ENCODE peak calls at places on chromosomes 16 and 17, in nine cellular contexts. One of them, this sample, is unnamed.

GRCh38 chr16:67207857-67208524 is 9.1 kb downstream of the ELMO3 start:
- DNase-seq in cardiac muscle cell: no peak
- DNase-seq in mucosa of descending colon: no peak
- DNase-seq in hepatocyte: no peak
- DNase-seq in fibroblast of the aortic adventitia: no peak
- DNase-seq in epithelial cell of esophagus: peak; percentile 73
- DNase-seq in aorta: no peak
- DNase-seq in WERI-Rb-1: no peak
- DNase-seq in lower lobe of right lung: no peak
- DNase-seq in this sample: peak; percentile 84

GRCh38 chr16:85275533-85276249 is 163.4 kb upstream of the CIBAR2 start:
- DNase-seq in cardiac muscle cell: peak; percentile 69
- DNase-seq in hepatocyte: peak; percentile 84
- DNase-seq in WERI-Rb-1: peak; percentile 73
- DNase-seq in aorta: peak; percentile 93
- DNase-seq in epithelial cell of esophagus: peak; percentile 56
- DNase-seq in mucosa of descending colon: peak; percentile 73
- DNase-seq in lower lobe of right lung: peak; percentile 71
- DNase-seq in fibroblast of the aortic adventitia: peak; percentile 56
- DNase-seq in this sample: peak; percentile 76

GRCh38 chr16:8645141-8645521 is 23.6 kb downstream of the METTL22 start:
- DNase-seq in epithelial cell of esophagus: no peak
- DNase-seq in fibroblast of the aortic adventitia: no peak
- DNase-seq in hepatocyte: no peak
- DNase-seq in WERI-Rb-1: no peak
- DNase-seq in mucosa of descending colon: no peak
- DNase-seq in cardiac muscle cell: no peak
- DNase-seq in aorta: no peak
- DNase-seq in lower lobe of right lung: no peak
- DNase-seq in this sample: no peak

GRCh38 chr16:88747588-88748301 is 37.3 kb downstream of the PIEZO1 start:
- DNase-seq in cardiac muscle cell: peak; percentile 16
- DNase-seq in mucosa of descending colon: peak; percentile 81
- DNase-seq in fibroblast of the aortic adventitia: no peak
- DNase-seq in epithelial cell of esophagus: peak; percentile 69
- DNase-seq in WERI-Rb-1: peak; percentile 74
- DNase-seq in hepatocyte: no peak
- DNase-seq in aorta: no peak
- DNase-seq in lower lobe of right lung: no peak
- DNase-seq in this sample: no peak

GRCh38 chr17:38800237-38800760 is 943 bp upstream of the PIP4K2B start:
- DNase-seq in cardiac muscle cell: no peak
- DNase-seq in fibroblast of the aortic adventitia: no peak
- DNase-seq in hepatocyte: no peak
- DNase-seq in mucosa of descending colon: no peak
- DNase-seq in epithelial cell of esophagus: no peak
- DNase-seq in lower lobe of right lung: no peak
- DNase-seq in WERI-Rb-1: no peak
- DNase-seq in aorta: no peak
- DNase-seq in this sample: no peak

GRCh38 chr17:21176996-21177395 is 37.0 kb downstream of the TMEM11 start:
- DNase-seq in aorta: no peak
- DNase-seq in cardiac muscle cell: no peak
- DNase-seq in lower lobe of right lung: no peak
- DNase-seq in mucosa of descending colon: no peak
- DNase-seq in hepatocyte: no peak
- DNase-seq in WERI-Rb-1: no peak
- DNase-seq in fibroblast of the aortic adventitia: no peak
- DNase-seq in epithelial cell of esophagus: no peak
- DNase-seq in this sample: no peak

GRCh38 chr16:5578980-5579379 is 481.4 kb upstream of the EEF2KMT start:
- DNase-seq in epithelial cell of esophagus: no peak
- DNase-seq in aorta: no peak
- DNase-seq in mucosa of descending colon: no peak
- DNase-seq in WERI-Rb-1: peak; percentile 54
- DNase-seq in lower lobe of right lung: no peak
- DNase-seq in hepatocyte: no peak
- DNase-seq in fibroblast of the aortic adventitia: no peak
- DNase-seq in cardiac muscle cell: no peak
- DNase-seq in this sample: no peak

GRCh38 chr17:63774982-63775290 is 966 bp downstream of the DDX42 start:
- DNase-seq in lower lobe of right lung: no peak
- DNase-seq in aorta: no peak
- DNase-seq in cardiac muscle cell: no peak
- DNase-seq in mucosa of descending colon: peak; percentile 17
- DNase-seq in WERI-Rb-1: no peak
- DNase-seq in epithelial cell of esophagus: peak; percentile 34
- DNase-seq in hepatocyte: no peak
- DNase-seq in fibroblast of the aortic adventitia: peak; percentile 23
- DNase-seq in this sample: no peak

GRCh38 chr17:68029512-68030215 is 5.9 kb upstream of the KPNA2 start:
- DNase-seq in hepatocyte: peak; percentile 46
- DNase-seq in cardiac muscle cell: no peak
- DNase-seq in aorta: no peak
- DNase-seq in WERI-Rb-1: no peak
- DNase-seq in epithelial cell of esophagus: no peak
- DNase-seq in lower lobe of right lung: no peak
- DNase-seq in mucosa of descending colon: no peak
- DNase-seq in fibroblast of the aortic adventitia: no peak
- DNase-seq in this sample: no peak

DNA sequence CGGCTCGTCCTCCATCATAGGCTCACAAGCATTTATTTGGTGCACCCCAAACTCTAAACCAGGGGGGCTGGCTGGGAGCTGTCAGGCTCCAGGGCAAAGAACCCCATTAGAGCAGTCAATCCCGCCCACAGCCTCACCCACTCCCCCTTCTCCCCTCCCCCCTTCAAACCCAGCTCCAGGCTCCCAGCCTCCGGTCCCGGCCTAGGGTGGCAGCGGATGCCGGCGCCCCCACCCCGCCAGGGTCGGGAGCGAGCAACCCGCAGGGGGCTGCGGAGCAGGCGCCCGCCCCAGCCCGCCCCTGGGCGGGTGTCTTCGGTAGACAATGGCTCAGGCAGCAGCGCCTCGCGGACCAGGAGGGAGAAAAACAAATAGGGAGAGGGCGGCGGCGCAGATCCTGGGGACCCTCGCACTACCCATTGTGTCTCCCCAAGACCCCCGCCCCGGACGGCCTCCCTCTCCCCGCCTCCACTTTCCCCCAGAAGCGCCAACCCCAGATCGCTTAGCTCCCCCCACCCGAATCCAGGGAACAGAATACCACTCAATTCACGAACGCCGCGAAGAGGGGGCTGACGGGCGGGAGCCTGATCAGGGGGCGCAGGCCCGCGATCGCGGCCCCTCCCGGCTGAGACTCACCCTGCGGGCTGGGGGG is 565 bp downstream of the FAM171A2 start:
- DNase-seq in mucosa of descending colon: no peak
- DNase-seq in epithelial cell of esophagus: no peak
- DNase-seq in cardiac muscle cell: no peak
- DNase-seq in hepatocyte: peak; percentile 42
- DNase-seq in aorta: peak; percentile 79
- DNase-seq in WERI-Rb-1: peak; percentile 60
- DNase-seq in fibroblast of the aortic adventitia: no peak
- DNase-seq in lower lobe of right lung: no peak
- DNase-seq in this sample: no peak
- H3K4me3 ChIP-seq in mucosa of descending colon: no peak overlapping the region
- H3K4me3 ChIP-seq in epithelial cell of esophagus: peak overlapping the region; percentile 55
- H3K4me3 ChIP-seq in cardiac muscle cell: peak overlapping the region; percentile 84
- H3K4me3 ChIP-seq in hepatocyte: peak overlapping the region; percentile 98
- H3K4me3 ChIP-seq in aorta: peak overlapping the region; percentile 57
- H3K4me3 ChIP-seq in WERI-Rb-1: peak overlapping the region; percentile 92
- H3K4me3 ChIP-seq in fibroblast of the aortic adventitia: peak overlapping the region; percentile 72
- H3K4me3 ChIP-seq in lower lobe of right lung: peak overlapping the region; percentile 63
- H3K4me3 ChIP-seq in this sample: peak overlapping the region; percentile 71

DNA sequence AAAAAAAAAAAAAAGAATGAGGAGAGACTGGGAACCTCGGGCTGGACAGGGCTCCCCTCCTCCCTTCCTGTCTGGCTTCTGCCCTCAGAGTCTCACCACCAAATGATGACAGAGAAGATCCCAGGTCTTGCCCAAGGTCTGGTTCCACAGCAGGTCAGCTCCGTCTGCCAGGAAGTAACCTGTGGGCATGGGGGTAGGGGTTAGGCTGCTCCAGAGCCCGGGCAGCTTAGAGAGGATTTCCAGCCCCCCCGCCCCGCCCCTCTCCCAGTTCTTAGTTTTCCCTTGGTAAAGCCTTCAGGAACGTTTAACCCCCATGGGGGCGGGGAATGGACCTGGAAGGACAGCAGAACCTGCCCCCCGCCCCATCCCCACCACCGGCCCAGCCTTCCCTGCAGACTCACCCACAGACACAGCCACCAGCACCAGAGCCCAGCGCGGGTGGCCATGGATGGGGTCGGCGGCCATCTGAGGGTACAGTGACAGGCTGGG is 730 bp downstream of the TLCD2 start:
- DNase-seq in mucosa of descending colon: no peak
- DNase-seq in epithelial cell of esophagus: no peak
- DNase-seq in lower lobe of right lung: no peak
- DNase-seq in aorta: no peak
- DNase-seq in fibroblast of the aortic adventitia: no peak
- DNase-seq in WERI-Rb-1: peak; percentile 69
- DNase-seq in hepatocyte: peak; percentile 49
- DNase-seq in cardiac muscle cell: peak; percentile 40
- DNase-seq in this sample: peak; percentile 54
- H3K4me3 ChIP-seq in mucosa of descending colon: peak overlapping the region; percentile 70
- H3K4me3 ChIP-seq in epithelial cell of esophagus: peak overlapping the region; percentile 51
- H3K4me3 ChIP-seq in lower lobe of right lung: peak overlapping the region; percentile 81
- H3K4me3 ChIP-seq in aorta: peak overlapping the region; percentile 30
- H3K4me3 ChIP-seq in fibroblast of the aortic adventitia: peak overlapping the region; percentile 70
- H3K4me3 ChIP-seq in WERI-Rb-1: peak overlapping the region; percentile 68
- H3K4me3 ChIP-seq in hepatocyte: peak overlapping the region; percentile 83
- H3K4me3 ChIP-seq in cardiac muscle cell: peak overlapping the region; percentile 62
- H3K4me3 ChIP-seq in this sample: peak overlapping the region; percentile 97

DNA sequence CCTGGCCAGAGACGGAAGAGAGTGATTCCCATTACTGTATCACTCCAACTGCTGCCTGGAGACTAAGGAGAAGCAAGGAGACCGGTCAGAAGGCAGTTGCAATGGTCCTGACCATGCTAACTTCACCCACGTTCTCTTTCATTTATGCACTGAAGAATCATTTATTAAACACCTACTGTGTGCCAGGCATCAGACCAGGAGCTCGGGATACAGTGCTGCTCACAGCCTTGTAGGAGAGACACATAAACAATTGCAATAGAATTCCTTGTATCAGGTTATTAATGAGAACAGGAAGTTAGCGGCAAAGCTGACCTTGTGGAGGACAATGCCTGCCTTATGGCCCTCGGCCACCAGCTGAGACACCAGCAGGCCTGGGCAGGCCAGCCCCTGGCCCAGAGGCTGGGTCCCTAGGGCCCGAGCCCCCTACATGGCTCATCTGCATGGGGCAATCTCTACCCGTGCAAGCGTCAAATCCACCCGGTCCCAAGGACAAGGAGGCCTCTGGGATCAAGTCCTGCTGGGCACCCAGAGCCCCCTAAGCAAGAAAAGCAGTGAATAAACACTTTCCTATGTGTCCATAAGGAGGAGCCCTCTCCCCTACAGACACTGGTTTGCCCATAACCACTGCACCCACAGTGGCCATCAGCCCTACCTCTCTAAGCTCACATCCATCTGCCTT is 8.6 kb upstream of the ENPP7 start:
- DNase-seq in epithelial cell of esophagus: no peak
- DNase-seq in lower lobe of right lung: no peak
- DNase-seq in WERI-Rb-1: peak; percentile 84
- DNase-seq in hepatocyte: no peak
- DNase-seq in fibroblast of the aortic adventitia: peak; percentile 4
- DNase-seq in mucosa of descending colon: no peak
- DNase-seq in cardiac muscle cell: peak; percentile 15
- DNase-seq in aorta: no peak
- DNase-seq in this sample: no peak
- H3K4me3 ChIP-seq in epithelial cell of esophagus: no peak overlapping the region
- H3K4me3 ChIP-seq in lower lobe of right lung: no peak overlapping the region
- H3K4me3 ChIP-seq in WERI-Rb-1: no peak overlapping the region
- H3K4me3 ChIP-seq in hepatocyte: no peak overlapping the region
- H3K4me3 ChIP-seq in fibroblast of the aortic adventitia: no peak overlapping the region
- H3K4me3 ChIP-seq in mucosa of descending colon: no peak overlapping the region
- H3K4me3 ChIP-seq in cardiac muscle cell: no peak overlapping the region
- H3K4me3 ChIP-seq in aorta: no peak overlapping the region
- H3K4me3 ChIP-seq in this sample: no peak overlapping the region

GRCh38 chr16:919658-920631 is 50.8 kb downstream of the LMF1 start:
- DNase-seq in mucosa of descending colon: peak; percentile 9
- DNase-seq in epithelial cell of esophagus: no peak
- DNase-seq in fibroblast of the aortic adventitia: peak; percentile 70
- DNase-seq in aorta: peak; percentile 81
- DNase-seq in lower lobe of right lung: no peak
- DNase-seq in hepatocyte: peak; percentile 44
- DNase-seq in cardiac muscle cell: peak; percentile 52
- DNase-seq in WERI-Rb-1: no peak
- DNase-seq in this sample: peak; percentile 51

GRCh38 chr16:918068-918467 is 52.7 kb downstream of the LMF1 start:
- DNase-seq in hepatocyte: peak; percentile 30
- DNase-seq in fibroblast of the aortic adventitia: no peak
- DNase-seq in lower lobe of right lung: no peak
- DNase-seq in mucosa of descending colon: peak; percentile 21
- DNase-seq in WERI-Rb-1: peak; percentile 76
- DNase-seq in cardiac muscle cell: no peak
- DNase-seq in aorta: no peak
- DNase-seq in epithelial cell of esophagus: no peak
- DNase-seq in this sample: no peak

GRCh38 chr16:917591-918061 is 53.2 kb downstream of the LMF1 start:
- DNase-seq in lower lobe of right lung: no peak
- DNase-seq in aorta: peak; percentile 73
- DNase-seq in fibroblast of the aortic adventitia: no peak
- DNase-seq in epithelial cell of esophagus: no peak
- DNase-seq in WERI-Rb-1: no peak
- DNase-seq in mucosa of descending colon: no peak
- DNase-seq in hepatocyte: no peak
- DNase-seq in cardiac muscle cell: no peak
- DNase-seq in this sample: no peak

GRCh38 chr16:920722-921121 is 50.1 kb downstream of the LMF1 start:
- DNase-seq in WERI-Rb-1: no peak
- DNase-seq in epithelial cell of esophagus: no peak
- DNase-seq in cardiac muscle cell: peak; percentile 15
- DNase-seq in hepatocyte: no peak
- DNase-seq in mucosa of descending colon: no peak
- DNase-seq in lower lobe of right lung: no peak
- DNase-seq in aorta: peak; percentile 75
- DNase-seq in fibroblast of the aortic adventitia: no peak
- DNase-seq in this sample: peak; percentile 74

DNA sequence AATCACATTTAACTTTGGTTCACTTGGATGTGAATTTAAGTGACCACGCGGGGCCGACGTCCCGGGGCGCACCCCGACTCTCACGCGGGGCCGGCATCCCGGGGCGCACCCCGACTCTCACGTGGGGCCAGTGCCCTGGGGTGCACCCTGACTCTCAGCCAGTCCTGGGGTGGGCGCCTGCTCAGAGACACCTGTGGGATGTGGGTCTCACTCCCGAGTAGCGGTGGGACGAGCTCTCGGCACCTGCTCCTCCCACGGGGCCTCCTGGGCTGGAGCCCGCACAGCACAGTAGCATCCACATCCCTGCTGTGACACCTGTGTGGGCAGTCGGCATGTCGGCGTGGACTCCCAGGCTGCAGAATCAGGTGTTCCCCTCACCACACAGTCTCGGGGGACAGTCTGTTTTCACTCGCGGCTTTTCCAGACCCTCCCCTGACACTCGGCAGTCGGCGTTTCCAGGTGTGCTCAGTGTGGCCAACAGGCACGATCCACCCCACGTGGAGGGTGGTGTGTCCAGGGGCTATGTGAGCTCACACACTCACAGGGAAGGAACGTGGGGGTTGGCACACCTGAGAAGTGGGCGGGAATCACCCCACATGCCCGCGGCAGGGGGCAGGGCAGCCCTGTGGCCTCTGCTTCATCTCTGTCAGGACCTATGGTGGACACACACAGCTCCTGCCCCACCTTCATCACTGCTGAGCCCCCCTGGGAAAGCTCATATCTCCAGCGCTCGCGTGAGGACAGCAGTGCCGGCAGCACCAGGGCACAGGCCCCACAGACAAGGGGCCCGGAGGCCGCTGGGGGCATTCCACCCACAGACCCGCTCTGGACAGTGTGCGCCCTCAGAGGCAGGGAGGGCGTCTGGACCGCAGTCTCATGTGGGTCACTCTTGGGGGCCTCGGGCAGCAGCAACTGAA is 51.8 kb downstream of the LMF1 start:
- DNase-seq in hepatocyte: no peak
- DNase-seq in lower lobe of right lung: no peak
- DNase-seq in WERI-Rb-1: no peak
- DNase-seq in aorta: peak; percentile 74
- DNase-seq in fibroblast of the aortic adventitia: no peak
- DNase-seq in cardiac muscle cell: no peak
- DNase-seq in epithelial cell of esophagus: no peak
- DNase-seq in mucosa of descending colon: no peak
- DNase-seq in this sample: no peak
- H3K4me3 ChIP-seq in hepatocyte: no peak overlapping the region
- H3K4me3 ChIP-seq in lower lobe of right lung: no peak overlapping the region
- H3K4me3 ChIP-seq in WERI-Rb-1: no peak overlapping the region
- H3K4me3 ChIP-seq in aorta: no peak overlapping the region
- H3K4me3 ChIP-seq in fibroblast of the aortic adventitia: no peak overlapping the region
- H3K4me3 ChIP-seq in cardiac muscle cell: no peak overlapping the region
- H3K4me3 ChIP-seq in epithelial cell of esophagus: no peak overlapping the region
- H3K4me3 ChIP-seq in mucosa of descending colon: no peak overlapping the region
- H3K4me3 ChIP-seq in this sample: no peak overlapping the region